ENCODE peak calls at places on chromosome 15, in eight cellular contexts. L, F, K, T, D, O, N and U are unnamed samples.

GRCh38 chr15:92068121-92068520 is 214.6 kb downstream of the SLCO3A1 start:
- DNase-seq in L (no peak), F (peak), K (no peak), T (no peak), D (no peak), O (no peak), N (no peak), U (no peak)

GRCh38 chr15:65105038-65105437 is 10.0 kb downstream of the UBAP1L start:
- DNase-seq in L (no peak), F (no peak), K (no peak), T (no peak), D (no peak), O (no peak), N (no peak), U (no peak)

GRCh38 chr15:52306270-52306669 is 10.7 kb upstream of the MYO5C start:
- DNase-seq in L (no peak), F (peak), K (no peak), T (no peak), D (peak), O (no peak), N (no peak), U (peak)

GRCh38 chr15:35098737-35099136 is 13.6 kb upstream of the NANOGP8 start:
- DNase-seq in L (no peak), F (no peak), K (no peak), T (no peak), D (no peak), O (no peak), N (no peak), U (no peak)

GRCh38 chr15:86829251-86829650 is 749.6 kb downstream of the AGBL1 start:
- DNase-seq in L (no peak), F (no peak), K (no peak), T (no peak), D (no peak), O (no peak), N (no peak), U (no peak)

GRCh38 chr15:70023064-70023768 is 74.5 kb downstream of the TLE3 start:
- DNase-seq in L (peak), F (peak), K (peak), T (no peak), D (peak), O (peak), N (no peak), U (peak)

GRCh38 chr15:92715753-92716152 is 60.2 kb upstream of the FAM174B start:
- DNase-seq in L (no peak), F (no peak), K (no peak), T (no peak), D (peak), O (no peak), N (no peak), U (peak)

GRCh38 chr15:28984421-28985375 is 98.9 kb downstream of the APBA2 start:
- DNase-seq in L (no peak), F (peak), K (no peak), T (no peak), D (peak), O (peak), N (no peak), U (peak)

GRCh38 chr15:52427804-52428203 is 100.9 kb downstream of the MYO5A start:
- DNase-seq in L (no peak), F (peak), K (peak), T (peak), D (peak), O (peak), N (no peak), U (peak)

GRCh38 chr15:39312984-39313383 is 267.9 kb upstream of the THBS1 start:
- DNase-seq in L (no peak), F (peak), K (peak), T (no peak), D (no peak), O (no peak), N (no peak), U (no peak)

GRCh38 chr15:97521894-97522293 is 438.6 kb upstream of the ARRDC4 start:
- DNase-seq in L (no peak), F (no peak), K (no peak), T (peak), D (no peak), O (no peak), N (no peak), U (peak)
- H3K4me3 ChIP-seq in L (no peak), F (no peak), K (no peak), T (peak), D (no peak), O (no peak), N (peak), U (peak)

GRCh38 chr15:40407343-40407990 is 1.9 kb downstream of the IVD start:
- DNase-seq in L (no peak), F (no peak), K (no peak), T (no peak), D (no peak), O (no peak), N (no peak), U (no peak)
- H3K4me3 ChIP-seq in L (no peak), F (no peak), K (no peak), T (no peak), D (no peak), O (peak), N (no peak), U (no peak)

GRCh38 chr15:100114100-100114499 is 227.7 kb downstream of the ADAMTS17 start:
- DNase-seq in L (no peak), F (peak), K (no peak), T (peak), D (peak), O (no peak), N (no peak), U (peak)
- H3K4me3 ChIP-seq in L (no peak), F (no peak), K (no peak), T (peak), D (peak), O (no peak), N (peak), U (peak)

DNA sequence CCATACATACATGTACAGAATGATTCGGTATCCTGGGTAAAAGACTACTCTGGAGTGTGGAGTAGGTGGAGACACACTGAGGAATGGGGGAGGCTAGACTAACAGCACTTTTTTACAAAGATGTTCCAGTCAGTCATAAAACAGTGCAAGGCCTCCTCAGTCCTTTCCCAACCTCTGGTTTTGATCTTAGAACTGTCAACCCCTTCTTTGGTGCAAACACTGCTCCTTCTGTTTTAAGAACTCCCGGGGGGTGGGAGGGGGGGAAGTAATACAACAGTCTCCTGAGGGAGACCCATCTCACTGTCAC is 7.5 kb upstream of the MAP1A start:
- DNase-seq in L (no peak), F (peak), K (no peak), T (no peak), D (no peak), O (no peak), N (no peak), U (no peak)
- H3K4me3 ChIP-seq in L (peak), F (peak), K (peak), T (peak), D (peak), O (peak), N (peak), U (peak)

GRCh38 chr15:62850791-62851291 is 191.7 kb upstream of the TPM1 start:
- DNase-seq in L (no peak), F (peak), K (no peak), T (no peak), D (no peak), O (peak), N (no peak), U (peak)

GRCh38 chr15:62847900-62848489 is 194.6 kb upstream of the TPM1 start:
- DNase-seq in L (peak), F (peak), K (peak), T (peak), D (peak), O (no peak), N (no peak), U (peak)

GRCh38 chr15:62849316-62850129 is 193.0 kb upstream of the TPM1 start:
- DNase-seq in L (no peak), F (no peak), K (no peak), T (no peak), D (no peak), O (no peak), N (no peak), U (no peak)

GRCh38 chr15:62848631-62849050 is 193.9 kb upstream of the TPM1 start:
- DNase-seq in L (no peak), F (peak), K (no peak), T (no peak), D (peak), O (no peak), N (no peak), U (peak)

DNA sequence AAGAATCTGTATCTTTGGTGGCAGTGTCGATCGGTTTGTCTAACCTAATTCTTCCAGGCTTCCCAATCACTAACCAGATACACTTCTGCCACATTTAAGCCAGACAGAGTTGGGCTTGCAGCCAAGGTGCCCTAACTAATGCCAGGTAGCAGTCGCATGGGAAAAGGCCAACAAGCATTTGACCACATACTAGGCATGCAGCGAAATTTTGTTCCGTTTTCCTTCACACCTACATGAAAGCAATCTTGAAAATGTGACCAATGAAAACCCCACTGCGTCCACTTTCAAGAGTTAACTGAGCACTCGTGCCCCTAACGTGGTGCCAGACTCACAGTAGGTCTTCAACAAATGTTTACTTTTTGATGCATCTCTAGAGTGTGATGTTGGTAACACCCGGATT is 192.2 kb upstream of the TPM1 start:
- DNase-seq in L (no peak), F (no peak), K (no peak), T (no peak), D (no peak), O (no peak), N (no peak), U (no peak)
- H3K4me3 ChIP-seq in L (no peak), F (no peak), K (no peak), T (no peak), D (no peak), O (no peak), N (no peak), U (no peak)